ENCODE peak calls at places on chromosomes 5 and 9, in nine cellular contexts. Y is stimulated activated CD8-positive, alpha-beta memory T cell treated with anti-CD3 and anti-CD28 coated beads, Interleukin-4, amount 100 ng/mL, for 1 hour; D is AG09309; C is GM10248; W is adrenal gland; H is AG20443; S is NCI-H345; Z is fibroblast of the aortic adventitia; L is T-cell. O is an unnamed sample.

GRCh38 chr9:84170521-84171141 is 169.9 kb downstream of the SLC28A3 start:
- DNase-seq in D (peak; percentile 91), W (peak; percentile 70), H (peak; percentile 97), Z (peak; percentile 93), Y (no peak), C (no peak), L (no peak), S (no peak), O (peak; percentile 95)

GRCh38 chr9:94791431-94791830 is 64.9 kb downstream of the AOPEP start:
- DNase-seq in W (no peak), S (no peak), C (no peak), L (no peak), H (no peak), D (no peak), Z (no peak), Y (no peak), O (no peak)

GRCh38 chr9:133738039-133738805 is at the start of gene SARDH:
- DNase-seq in L (peak; percentile 16), Y (peak; percentile 6), D (no peak), Z (peak; percentile 35), W (peak; percentile 63), H (peak; percentile 90), C (peak; percentile 82), S (no peak), O (peak; percentile 73)

GRCh38 chr5:96772542-96772941 is 35.2 kb downstream of the ERAP1 start:
- DNase-seq in Z (no peak), Y (no peak), S (no peak), W (no peak), C (no peak), H (no peak), D (no peak), L (no peak), O (no peak)

GRCh38 chr9:88007291-88007650 is 32.9 kb upstream of the CDK20 start:
- DNase-seq in S (no peak), L (no peak), W (no peak), H (no peak), Y (no peak), D (no peak), Z (no peak), C (peak; percentile 52), O (no peak)

GRCh38 chr5:135662104-135662503 is 83.3 kb upstream of the CXCL14 start:
- DNase-seq in Z (no peak), Y (no peak), D (no peak), W (no peak), C (no peak), H (no peak), S (peak; percentile 9), L (no peak), O (no peak)

GRCh38 chr9:129482521-129483466 is 138.1 kb downstream of the C9orf50 start:
- DNase-seq in S (peak; percentile 65), D (no peak), L (no peak), Z (peak; percentile 92), Y (no peak), H (peak; percentile 92), C (no peak), W (peak; percentile 95), O (peak; percentile 65)

GRCh38 chr5:2187687-2188086 is 305.0 kb upstream of the IRX4 start:
- DNase-seq in Z (no peak), H (no peak), L (no peak), W (no peak), C (no peak), S (no peak), Y (no peak), D (no peak), O (no peak)

GRCh38 chr5:172640139-172640538 is 924 bp upstream of the NEURL1B start:
- DNase-seq in Y (no peak), Z (no peak), S (no peak), L (no peak), D (no peak), H (no peak), W (no peak), C (no peak), O (no peak)